ENCODE peak calls at places on chromosomes 2 and 18, in four cellular contexts. D is caudate nucleus, G is left colon, X is HTR-8/SVneo. W is an unnamed sample.
A peak's percentile ranks its signal among the peaks of the same experiment; 100 is the strongest.

GRCh38 chr2:57516740-57517340 is 529.8 kb upstream of the VRK2 start:
- DNase-seq in D (no peak), G (no peak), X (peak; percentile 41), W (peak; percentile 37)

GRCh38 chr2:67290451-67290991 is 106.6 kb upstream of the ETAA1 start:
- DNase-seq in D (no peak), G (no peak), X (peak; percentile 12), W (no peak)

GRCh38 chr2:50831666-50832065 is 200.3 kb downstream of the NRXN1 start:
- DNase-seq in D (no peak), G (no peak), X (no peak), W (no peak)

GRCh38 chr2:74864728-74865722 is 31.1 kb downstream of the HK2 start:
- DNase-seq in D (no peak), G (no peak), X (peak; percentile 57), W (no peak)

GRCh38 chr2:16635796-16636699 is 29.6 kb downstream of the CYRIA start:
- DNase-seq in D (no peak), G (no peak), X (no peak), W (no peak)

GRCh38 chr2:109513749-109514588 is 99.8 kb downstream of the SEPTIN10 start:
- DNase-seq in D (no peak), G (no peak), X (peak; percentile 57), W (no peak)

GRCh38 chr2:220226541-220226940 is 599.1 kb downstream of the SLC4A3 start:
- DNase-seq in D (no peak), G (no peak), X (no peak), W (no peak)

GRCh38 chr18:23337599-23338444 is 115.3 kb upstream of the RIOK3 start:
- DNase-seq in D (no peak), G (no peak), X (no peak), W (no peak)

GRCh38 chr2:67649331-67650071 is 252.4 kb downstream of the ETAA1 start:
- DNase-seq in D (no peak), G (no peak), X (peak; percentile 6), W (peak; percentile 94)

GRCh38 chr2:241904011-241904718 is 34.6 kb downstream of the RTP5 start:
- DNase-seq in D (no peak), G (no peak), X (no peak), W (no peak)

GRCh38 chr18:49368876-49369440 is 91.5 kb downstream of the DYM start:
- DNase-seq in D (no peak), G (no peak), X (no peak), W (peak; percentile 64)

GRCh38 chr2:225431387-225431786 is 31.9 kb downstream of the NYAP2 start:
- DNase-seq in D (no peak), G (no peak), X (no peak), W (no peak)

GRCh38 chr18:42306208-42306980 is 351.4 kb downstream of the PIK3C3 start:
- DNase-seq in D (no peak), G (no peak), X (no peak), W (no peak)

GRCh38 chr2:203949228-203949627 is 12.7 kb downstream of the ICOS start:
- DNase-seq in D (no peak), G (no peak), X (no peak), W (no peak)

GRCh38 chr18:8117008-8117376 is 492.2 kb upstream of the RAB12 start:
- DNase-seq in D (no peak), G (no peak), X (no peak), W (no peak)

GRCh38 chr2:112584134-112584890 is at the start of gene CHCHD5:
- DNase-seq in D (peak; percentile 63), G (peak; percentile 96), X (peak; percentile 88), W (peak; percentile 94)

GRCh38 chr2:98085649-98086048 is 1.3 kb upstream of the VWA3B start:
- DNase-seq in D (no peak), G (peak; percentile 57), X (no peak), W (no peak)

GRCh38 chr2:46179037-46179621 is 118.1 kb upstream of the EPAS1 start:
- DNase-seq in D (no peak), G (peak; percentile 28), X (peak; percentile 59), W (peak; percentile 53)

GRCh38 chr2:191806396-191806795 is 40.5 kb downstream of the CAVIN2 start:
- DNase-seq in D (no peak), G (no peak), X (no peak), W (no peak)

GRCh38 chr2:3298201-3298600 is 79.4 kb downstream of the EIPR1 start:
- DNase-seq in D (no peak), G (no peak), X (no peak), W (no peak)

GRCh38 chr2:37493425-37493824 is 149.0 kb downstream of the QPCT start:
- DNase-seq in D (no peak), G (no peak), X (no peak), W (no peak)

GRCh38 chr2:8633735-8634313 is 48.0 kb upstream of the ID2 start:
- DNase-seq in D (no peak), G (no peak), X (peak; percentile 85), W (no peak)